ENCODE peak calls at places on chromosomes 12 and 14, in eight cellular contexts. V, H, P, M, F, I, K and E are unnamed samples.

GRCh38 chr14:101441710-101442109 is 119.6 kb upstream of the DIO3 start:
- DNase-seq in V (no peak), H (no peak), P (no peak), M (no peak), F (no peak), I (no peak), K (no peak), E (no peak)

GRCh38 chr12:41213648-41214047 is 25.5 kb downstream of the PDZRN4 start:
- DNase-seq in V (no peak), H (no peak), P (no peak), M (no peak), F (no peak), I (no peak), K (no peak), E (no peak)

GRCh38 chr12:115411121-115411520 is 727.1 kb upstream of the TBX3 start:
- DNase-seq in V (no peak), H (no peak), P (no peak), M (no peak), F (no peak), I (peak), K (no peak), E (no peak)

GRCh38 chr12:57241556-57242310 is 9.3 kb downstream of the STAC3 start:
- DNase-seq in V (peak), H (no peak), P (no peak), M (no peak), F (no peak), I (no peak), K (no peak), E (no peak)

GRCh38 chr14:91246051-91246852 is 1.7 kb upstream of the GPR68 start:
- DNase-seq in V (no peak), H (peak), P (no peak), M (no peak), F (no peak), I (no peak), K (no peak), E (no peak)

GRCh38 chr12:54680374-54680773 is 32.2 kb upstream of the DCD start:
- DNase-seq in V (no peak), H (no peak), P (peak), M (peak), F (no peak), I (no peak), K (no peak), E (no peak)

GRCh38 chr14:102805454-102805891 is 28.2 kb downstream of the TRAF3 start:
- DNase-seq in V (no peak), H (peak), P (no peak), M (peak), F (no peak), I (peak), K (no peak), E (no peak)

GRCh38 chr12:45613306-45613705 is 116.2 kb upstream of the ARID2 start:
- DNase-seq in V (no peak), H (no peak), P (no peak), M (peak), F (no peak), I (no peak), K (no peak), E (no peak)

GRCh38 chr12:39145175-39145999 is 240.0 kb upstream of the CPNE8 start:
- DNase-seq in V (peak), H (peak), P (no peak), M (peak), F (no peak), I (peak), K (no peak), E (no peak)

GRCh38 chr14:50897658-50898175 is 25.9 kb downstream of the ABHD12B start:
- DNase-seq in V (no peak), H (no peak), P (no peak), M (no peak), F (no peak), I (no peak), K (no peak), E (no peak)

GRCh38 chr12:80632835-80633234 is 74.6 kb upstream of the MYF6 start:
- DNase-seq in V (no peak), H (no peak), P (peak), M (no peak), F (no peak), I (no peak), K (no peak), E (no peak)

GRCh38 chr14:39247256-39247655 is 13.5 kb downstream of the MIA2 start:
- DNase-seq in V (no peak), H (no peak), P (no peak), M (peak), F (peak), I (peak), K (no peak), E (no peak)

GRCh38 chr12:10634427-10634826 is 21.0 kb upstream of the MAGOHB start:
- DNase-seq in V (no peak), H (no peak), P (no peak), M (no peak), F (no peak), I (no peak), K (no peak), E (no peak)

GRCh38 chr12:105641742-105642141 is 311.3 kb downstream of the C12orf75 start:
- DNase-seq in V (no peak), H (no peak), P (no peak), M (no peak), F (no peak), I (no peak), K (no peak), E (no peak)

GRCh38 chr12:117646595-117646994 is 285.2 kb upstream of the NOS1 start:
- DNase-seq in V (no peak), H (no peak), P (no peak), M (no peak), F (no peak), I (no peak), K (no peak), E (no peak)

GRCh38 chr14:70891741-70892140 is 15.5 kb upstream of the PCNX1 start:
- DNase-seq in V (no peak), H (no peak), P (no peak), M (peak), F (peak), I (no peak), K (no peak), E (no peak)

GRCh38 chr12:92146497-92146828 is 817 bp upstream of the BTG1 start:
- DNase-seq in V (no peak), H (no peak), P (no peak), M (peak), F (no peak), I (no peak), K (no peak), E (no peak)

GRCh38 chr14:76154539-76155126 is 2.9 kb downstream of the GPATCH2L start:
- DNase-seq in V (no peak), H (no peak), P (no peak), M (no peak), F (no peak), I (no peak), K (no peak), E (no peak)

GRCh38 chr12:130992448-130992847 is 38.7 kb downstream of the ADGRD1 start:
- DNase-seq in V (no peak), H (no peak), P (no peak), M (no peak), F (no peak), I (no peak), K (no peak), E (no peak)

GRCh38 chr12:107436376-107436775 is 249.2 kb upstream of the PWP1 start:
- DNase-seq in V (no peak), H (no peak), P (no peak), M (peak), F (peak), I (peak), K (no peak), E (no peak)

GRCh38 chr12:113003631-113004030 is 25.3 kb downstream of the OAS2 start:
- DNase-seq in V (no peak), H (peak), P (no peak), M (no peak), F (no peak), I (no peak), K (no peak), E (no peak)

GRCh38 chr12:5138845-5139244 is 95.2 kb downstream of the KCNA5 start:
- DNase-seq in V (no peak), H (no peak), P (no peak), M (no peak), F (no peak), I (no peak), K (no peak), E (no peak)

GRCh38 chr12:82359115-82359478 is 768 bp downstream of the METTL25 start:
- DNase-seq in V (no peak), H (no peak), P (peak), M (no peak), F (no peak), I (no peak), K (no peak), E (no peak)

GRCh38 chr14:70823281-70823680 is 14.0 kb upstream of the MAP3K9 start:
- DNase-seq in V (no peak), H (no peak), P (no peak), M (no peak), F (no peak), I (no peak), K (no peak), E (no peak)

GRCh38 chr14:104001003-104001402 is 58.7 kb upstream of the RD3L start:
- DNase-seq in V (no peak), H (no peak), P (no peak), M (no peak), F (no peak), I (no peak), K (no peak), E (no peak)
- TF ChIP-seq CTCF in V (no peak), H (no peak), P (no peak), M (no peak), F (peak), I (no peak), K (no peak), E (no peak)

DNA sequence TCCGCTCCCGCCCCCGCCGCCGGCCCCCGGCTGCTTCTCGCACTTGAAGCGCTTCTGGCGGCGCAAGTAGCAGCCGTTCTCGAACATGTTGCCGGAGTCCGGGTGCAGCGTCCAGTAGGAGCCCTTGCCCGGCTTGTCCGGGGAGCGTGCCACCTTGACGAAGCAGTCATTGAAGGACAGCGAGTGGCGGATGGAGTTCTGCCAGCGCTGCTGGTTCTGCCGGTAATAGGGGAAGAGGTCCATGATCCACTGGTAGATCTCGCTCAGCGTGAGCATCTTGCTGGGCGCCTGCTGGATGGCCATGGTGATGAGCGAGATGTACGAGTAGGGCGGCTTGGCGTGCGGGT is 3.1 kb downstream of the FOXA1 start:
- DNase-seq in V (no peak), H (peak), P (no peak), M (no peak), F (no peak), I (no peak), K (no peak), E (no peak)
- TF ChIP-seq CTCF in V (no peak), H (no peak), P (no peak), M (no peak), F (no peak), I (no peak), K (no peak), E (no peak)

DNA sequence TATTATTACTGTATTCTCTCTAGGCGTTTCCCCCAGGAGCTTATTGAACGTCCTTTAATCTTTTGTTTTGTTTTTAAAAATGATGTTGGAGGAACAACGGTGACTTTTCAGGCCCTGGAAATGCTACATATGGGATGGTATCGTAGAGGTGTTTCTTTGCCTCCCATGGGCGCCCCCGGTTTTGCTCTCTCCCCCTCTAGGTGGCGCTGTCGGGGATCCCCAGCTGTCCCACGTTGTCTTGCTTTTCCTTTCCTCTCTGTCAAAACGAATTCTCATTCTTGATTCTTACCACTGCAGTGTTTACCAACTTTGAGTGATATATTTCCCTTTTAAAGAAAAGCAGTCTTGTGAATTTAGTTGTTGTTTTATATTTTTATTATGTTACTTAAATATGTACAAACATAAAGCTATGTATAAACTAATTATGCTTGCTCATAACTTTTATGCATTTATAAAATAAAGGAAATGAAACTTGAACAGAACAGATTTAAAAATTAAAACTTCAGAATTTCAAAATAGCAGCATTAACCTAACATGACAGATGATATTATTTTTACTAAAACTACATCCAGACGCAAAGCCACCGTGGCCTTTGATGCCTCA is 171.9 kb downstream of the RGS6 start:
- DNase-seq in V (no peak), H (no peak), P (peak), M (no peak), F (no peak), I (no peak), K (no peak), E (no peak)
- TF ChIP-seq CTCF in V (peak), H (no peak), P (peak), M (peak), F (peak), I (peak), K (peak), E (no peak)

GRCh38 chr12:108514973-108515814 is at the start of gene FICD:
- DNase-seq in V (peak), H (peak), P (peak), M (peak), F (peak), I (peak), K (peak), E (peak)
- TF ChIP-seq CTCF in V (no peak), H (no peak), P (no peak), M (no peak), F (peak), I (no peak), K (no peak), E (no peak)

GRCh38 chr14:36657409-36658090 is 4.1 kb upstream of the PAX9 start:
- DNase-seq in V (no peak), H (no peak), P (no peak), M (no peak), F (no peak), I (no peak), K (no peak), E (no peak)
- TF ChIP-seq CTCF in V (no peak), H (no peak), P (no peak), M (no peak), F (no peak), I (no peak), K (peak), E (no peak)

DNA sequence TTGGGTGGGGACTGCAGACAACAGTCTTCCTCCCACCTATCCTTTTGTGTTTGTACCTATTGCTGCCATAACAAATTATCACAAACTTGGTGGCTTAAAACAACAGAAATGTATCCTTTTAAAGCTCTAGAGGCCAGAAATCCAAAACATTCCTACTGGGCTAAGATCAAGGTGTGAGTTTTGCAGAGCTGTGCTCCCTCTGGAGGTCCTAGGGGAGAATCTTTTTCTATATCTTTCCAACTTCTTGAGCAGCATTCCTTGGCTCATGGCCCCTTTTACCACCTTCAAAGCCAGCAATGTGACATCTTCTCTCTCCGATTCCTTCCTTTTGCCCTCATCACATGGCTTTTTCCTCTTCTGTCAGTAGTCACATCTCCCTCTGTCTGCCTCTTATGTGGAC is 190.6 kb downstream of the TTC8 start:
- DNase-seq in V (no peak), H (no peak), P (no peak), M (peak), F (no peak), I (no peak), K (no peak), E (no peak)
- TF ChIP-seq CTCF in V (no peak), H (no peak), P (no peak), M (peak), F (peak), I (peak), K (no peak), E (no peak)

DNA sequence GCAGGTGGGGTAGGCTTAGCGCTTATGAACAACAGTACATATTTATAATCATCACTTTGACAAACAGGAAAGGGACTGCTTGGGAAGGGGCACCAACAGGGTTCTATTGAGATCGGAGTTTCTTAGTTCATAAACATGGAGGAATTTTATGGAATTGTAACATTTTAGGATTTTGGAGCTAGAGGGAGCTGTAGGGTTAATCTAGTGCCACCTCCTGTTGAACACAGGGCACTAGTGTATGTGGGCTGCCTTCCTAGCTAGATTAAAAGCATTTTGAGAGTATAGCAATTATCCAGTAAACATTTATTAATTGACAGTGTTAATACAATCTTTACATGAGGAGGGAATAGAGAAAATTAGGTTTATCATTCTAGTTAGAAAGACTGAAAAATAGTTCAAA is 23.1 kb upstream of the TBC1D30 start:
- DNase-seq in V (no peak), H (no peak), P (no peak), M (no peak), F (no peak), I (no peak), K (no peak), E (no peak)
- TF ChIP-seq CTCF in V (no peak), H (no peak), P (peak), M (peak), F (peak), I (peak), K (no peak), E (no peak)

GRCh38 chr14:93089501-93090269 is 26.0 kb downstream of the ITPK1 start:
- DNase-seq in V (no peak), H (no peak), P (no peak), M (no peak), F (no peak), I (no peak), K (no peak), E (no peak)

GRCh38 chr14:93092606-93093556 is 22.8 kb downstream of the ITPK1 start:
- DNase-seq in V (no peak), H (no peak), P (no peak), M (no peak), F (no peak), I (no peak), K (no peak), E (no peak)

GRCh38 chr14:93090826-93091583 is 24.7 kb downstream of the ITPK1 start:
- DNase-seq in V (no peak), H (no peak), P (no peak), M (peak), F (no peak), I (no peak), K (no peak), E (no peak)

GRCh38 chr14:93094121-93094918 is 21.4 kb downstream of the ITPK1 start:
- DNase-seq in V (no peak), H (no peak), P (no peak), M (no peak), F (no peak), I (no peak), K (no peak), E (no peak)

GRCh38 chr14:93091666-93092065 is 24.1 kb downstream of the ITPK1 start:
- DNase-seq in V (no peak), H (no peak), P (no peak), M (no peak), F (no peak), I (no peak), K (no peak), E (no peak)
- TF ChIP-seq CTCF in V (no peak), H (no peak), P (no peak), M (no peak), F (no peak), I (no peak), K (no peak), E (no peak)

DNA sequence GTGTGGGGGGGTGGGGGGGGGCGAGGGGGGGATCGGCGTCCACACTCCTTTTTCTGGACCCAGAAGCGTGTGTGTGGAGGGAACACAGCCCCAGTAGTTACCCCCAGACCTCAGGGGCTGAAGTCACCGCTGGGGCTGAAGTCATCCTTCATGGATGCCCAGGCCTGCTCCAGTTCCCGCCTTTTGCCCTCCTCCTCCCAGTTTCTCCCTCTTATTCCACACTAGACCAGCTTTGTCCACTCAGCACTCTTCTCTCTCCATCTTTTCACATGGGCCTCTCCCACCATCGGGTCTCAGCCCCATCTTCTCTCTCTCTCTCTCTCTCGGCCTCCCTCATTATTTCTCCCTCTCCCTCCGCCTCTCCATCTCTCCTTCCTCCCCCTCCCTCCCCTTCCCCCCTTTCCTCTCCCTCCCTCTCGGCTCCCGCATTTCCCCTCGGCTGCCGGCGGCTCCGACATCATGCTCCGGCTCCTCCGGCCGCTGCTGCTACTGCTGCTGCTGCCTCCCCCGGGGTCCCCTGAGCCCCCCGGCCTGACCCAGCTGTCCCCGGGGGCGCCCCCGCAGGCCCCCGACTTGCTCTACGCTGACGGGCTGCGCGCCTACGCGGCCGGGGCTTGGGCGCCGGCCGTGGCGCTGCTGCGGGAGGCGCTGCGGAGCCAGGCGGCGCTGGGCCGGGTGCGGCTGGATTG is at the start of gene P3H3:
- DNase-seq in V (peak), H (peak), P (no peak), M (peak), F (no peak), I (no peak), K (no peak), E (no peak)
- TF ChIP-seq CTCF in V (no peak), H (no peak), P (no peak), M (no peak), F (peak), I (no peak), K (peak), E (no peak)

DNA sequence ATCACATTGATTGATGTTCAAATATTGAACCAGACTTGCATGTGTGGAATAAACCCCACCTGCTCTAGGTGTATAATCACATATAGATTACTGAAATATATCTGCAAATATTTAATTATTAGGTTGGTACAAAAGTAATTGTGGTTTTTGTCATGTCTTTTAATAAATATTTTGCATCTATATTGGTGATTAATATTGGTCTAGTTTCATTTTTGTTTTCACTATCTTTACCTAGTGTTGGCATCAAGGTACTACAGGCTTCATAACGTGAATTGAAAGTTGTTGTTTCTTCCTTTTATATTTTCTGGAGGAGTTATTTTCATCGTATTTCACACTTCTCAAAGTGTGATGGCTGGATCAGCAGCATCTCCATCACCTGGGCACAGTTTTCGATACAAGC is 740.0 kb upstream of the TMEM132C start:
- DNase-seq in V (no peak), H (no peak), P (no peak), M (no peak), F (no peak), I (no peak), K (no peak), E (no peak)
- TF ChIP-seq CTCF in V (no peak), H (no peak), P (no peak), M (no peak), F (no peak), I (no peak), K (no peak), E (no peak)